ENCODE peak calls at places on chromosome 20, in four cellular contexts. Z is HepG2, C is GM12878, V is H1. L is an unnamed sample.
A peak's percentile ranks its signal among the peaks of the same experiment; 100 is the strongest.

GRCh38 chr20:32501709-32502108 is 83.4 kb downstream of the NOL4L start:
- DNase-seq in Z (no peak), C (no peak), V (no peak), L (no peak)

GRCh38 chr20:12409501-12409900 is 491.8 kb downstream of the BTBD3 start:
- DNase-seq in V (no peak), Z (no peak), C (no peak), L (no peak)

GRCh38 chr20:56570832-56571231 is 37.8 kb downstream of the FAM209B start:
- DNase-seq in Z (no peak), V (no peak), C (no peak), L (no peak)

GRCh38 chr20:44908987-44909871 is 631 bp upstream of the PABPC1L start:
- DNase-seq in C (no peak), V (no peak), Z (no peak), L (no peak)

GRCh38 chr20:19786311-19786710 is 28.3 kb downstream of the RIN2 start:
- DNase-seq in V (no peak), Z (no peak), C (no peak), L (no peak)

GRCh38 chr20:54662064-54662463 is 186.7 kb downstream of the DOK5 start:
- DNase-seq in C (no peak), V (no peak), Z (no peak), L (no peak)

GRCh38 chr20:61371501-61372150 is 119.6 kb downstream of the CDH4 start:
- DNase-seq in Z (no peak), V (no peak), C (no peak), L (no peak)

GRCh38 chr20:32456869-32457421 is 98.8 kb downstream of the ASXL1 start:
- DNase-seq in C (no peak), Z (no peak), V (peak; percentile 93), L (peak; percentile 97)

GRCh38 chr20:53395188-53395923 is 198.3 kb downstream of the ZNF217 start:
- DNase-seq in Z (no peak), V (no peak), C (no peak), L (no peak)

GRCh38 chr20:59604770-59605665 is 678 bp downstream of the PHACTR3 start:
- DNase-seq in Z (no peak), C (no peak), V (peak; percentile 55), L (peak; percentile 84)

GRCh38 chr20:17511401-17511800 is 19.8 kb downstream of the BFSP1 start:
- DNase-seq in C (no peak), Z (no peak), V (no peak), L (no peak)

GRCh38 chr20:10609276-10609675 is 64.5 kb downstream of the JAG1 start:
- DNase-seq in Z (no peak), C (no peak), V (no peak), L (no peak)

GRCh38 chr20:39661833-39662232 is 699.7 kb downstream of the DHX35 start:
- DNase-seq in Z (no peak), C (no peak), V (no peak), L (no peak)

GRCh38 chr20:13017883-13018535 is 9.2 kb downstream of the SPTLC3 start:
- DNase-seq in C (no peak), V (no peak), Z (no peak), L (no peak)

GRCh38 chr20:5127204-5127858 is 523 bp downstream of the CDS2 start:
- DNase-seq in Z (peak; percentile 54), C (peak; percentile 43), V (peak; percentile 57), L (peak; percentile 70)

GRCh38 chr20:23145281-23145700 is 59.2 kb upstream of the CD93 start:
- DNase-seq in Z (no peak), V (no peak), C (no peak), L (no peak)

GRCh38 chr20:58054744-58055373 is 173.6 kb downstream of the ANKRD60 start:
- DNase-seq in V (peak; percentile 48), C (no peak), Z (no peak), L (no peak)

GRCh38 chr20:61745397-61746146 is 320.1 kb downstream of the TAF4 start:
- DNase-seq in Z (no peak), V (no peak), C (no peak), L (no peak)

GRCh38 chr20:653110-653589 is at the start of gene SRXN1:
- DNase-seq in Z (peak; percentile 92), C (peak; percentile 30), V (peak; percentile 90), L (peak; percentile 97)

GRCh38 chr20:18443841-18444240 is 23.0 kb downstream of the DZANK1 start:
- DNase-seq in V (no peak), Z (no peak), C (no peak), L (peak; percentile 13)

GRCh38 chr20:49452011-49452482 is 30.4 kb downstream of the KCNB1 start:
- DNase-seq in C (no peak), V (no peak), Z (no peak), L (no peak)

GRCh38 chr20:18390201-18390600 is 76.6 kb downstream of the DZANK1 start:
- DNase-seq in C (no peak), Z (no peak), V (no peak), L (no peak)

GRCh38 chr20:544153-544725 is 649 bp upstream of the CSNK2A1 start:
- DNase-seq in V (no peak), C (no peak), Z (no peak), L (no peak)

GRCh38 chr20:62066983-62067433 is 1.3 kb upstream of the TAF4 start:
- DNase-seq in V (no peak), Z (peak; percentile 94), C (peak; percentile 33), L (no peak)

GRCh38 chr20:52103911-52104545 is 87.6 kb downstream of the ZFP64 start:
- DNase-seq in Z (no peak), V (peak; percentile 70), C (no peak), L (no peak)

GRCh38 chr20:58630063-58630462 is 21.0 kb upstream of the STX16 start:
- DNase-seq in Z (no peak), V (no peak), C (no peak), L (no peak)

GRCh38 chr20:36572701-36573102 is 695 bp upstream of the TGIF2 start:
- DNase-seq in C (no peak), Z (peak; percentile 65), V (no peak), L (peak; percentile 26)

GRCh38 chr20:6976535-6976934 is 209.0 kb downstream of the BMP2 start:
- DNase-seq in C (no peak), V (no peak), Z (no peak), L (no peak)

GRCh38 chr20:24153101-24154040 is 164.8 kb upstream of the GGTLC1 start:
- DNase-seq in V (no peak), C (no peak), Z (no peak), L (no peak)
- TF ChIP-seq TCF12 in V (no peak), C (no peak), Z (no peak), L (no peak)

DNA sequence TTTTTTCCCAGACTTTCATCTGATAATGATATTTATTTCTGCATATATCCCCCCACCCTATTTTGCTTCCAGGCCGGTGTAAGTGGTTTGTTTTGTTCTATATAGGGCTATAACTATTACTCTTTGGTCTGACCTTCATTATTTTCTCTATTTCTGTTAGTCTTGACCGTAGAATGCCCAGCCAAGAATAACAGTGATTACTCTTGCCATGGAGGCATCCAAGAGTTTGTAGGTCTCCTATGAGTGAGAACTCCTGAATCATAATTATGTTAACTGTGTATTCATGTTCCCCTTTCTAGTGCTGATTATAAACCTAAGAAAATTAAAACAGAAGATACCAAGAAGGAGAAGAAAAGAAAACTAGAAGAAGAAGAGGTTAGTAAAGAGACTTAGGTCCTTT is 52.2 kb downstream of the TOP1 start:
- DNase-seq in Z (no peak), C (no peak), V (no peak), L (no peak)
- TF ChIP-seq TCF12 in Z (no peak), C (no peak), V (no peak), L (no peak)

DNA sequence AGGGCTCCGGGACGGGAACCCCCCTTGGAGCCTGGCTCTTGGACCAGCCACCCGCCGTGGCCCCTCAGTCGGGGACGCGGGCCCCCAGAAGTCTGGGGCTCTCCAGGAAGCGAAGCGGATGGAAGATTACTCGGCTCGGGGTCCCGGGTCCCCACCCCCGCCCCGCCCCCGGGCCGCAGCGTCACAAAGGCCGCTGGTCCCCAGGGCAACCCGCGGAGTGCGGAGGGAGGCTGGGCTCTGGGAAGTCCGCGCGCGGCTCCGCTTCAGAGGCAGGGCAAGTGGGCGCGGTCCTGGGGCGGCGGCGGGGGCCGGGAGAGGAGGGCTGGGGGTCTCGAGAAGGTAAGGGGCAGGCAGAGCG is at the start of gene FNDC11:
- DNase-seq in V (peak; percentile 84), C (no peak), Z (no peak), L (peak; percentile 88)
- TF ChIP-seq TCF12 in V (no peak), C (no peak), Z (no peak), L (no peak)

GRCh38 chr20:43717616-43717995 is 9.2 kb downstream of the GTSF1L start:
- DNase-seq in Z (no peak), C (no peak), V (no peak), L (no peak)
- TF ChIP-seq TCF12 in Z (no peak), C (no peak), V (no peak), L (no peak)